ENCODE peak calls at places on chromosomes 12 and 14, in five cellular contexts. X is HCT116, D is stomach, J is upper lobe of left lung, G is GM12892. Z is an unnamed sample.

GRCh38 chr12:110750784-110751461 is 8.2 kb upstream of the PPP1CC start:
- DNase-seq in X (no peak), D (no peak), J (no peak), G (no peak), Z (no peak)

GRCh38 chr12:58833844-58834243 is 86.5 kb downstream of the LRIG3 start:
- DNase-seq in X (no peak), D (no peak), J (no peak), G (no peak), Z (no peak)

GRCh38 chr14:32225378-32225920 is 22.4 kb upstream of the RNU6-8 start:
- DNase-seq in X (no peak), D (no peak), J (no peak), G (no peak), Z (no peak)

GRCh38 chr12:88931598-88931997 is 351.3 kb upstream of the KITLG start:
- DNase-seq in X (peak; percentile 85), D (no peak), J (no peak), G (no peak), Z (no peak)

GRCh38 chr12:132305991-132306884 is 23.2 kb downstream of the GALNT9 start:
- DNase-seq in X (no peak), D (no peak), J (no peak), G (no peak), Z (no peak)

GRCh38 chr12:45216297-45216982 is 545 bp downstream of the ANO6 start:
- DNase-seq in X (no peak), D (peak; percentile 42), J (peak; percentile 69), G (peak; percentile 44), Z (no peak)

GRCh38 chr12:92342574-92342973 is 196.9 kb upstream of the BTG1 start:
- DNase-seq in X (no peak), D (no peak), J (no peak), G (no peak), Z (no peak)

GRCh38 chr14:69573205-69573840 is 1.3 kb downstream of the CCDC177 start:
- DNase-seq in X (no peak), D (no peak), J (no peak), G (no peak), Z (no peak)

GRCh38 chr14:100967178-100967577 is 63.7 kb upstream of the RTL1 start:
- DNase-seq in X (no peak), D (no peak), J (no peak), G (no peak), Z (no peak)

GRCh38 chr14:96351986-96352385 is 11.2 kb downstream of the ATG2B start:
- DNase-seq in X (no peak), D (no peak), J (no peak), G (no peak), Z (no peak)

GRCh38 chr12:93571854-93572711 is at the start of gene SOCS2:
- DNase-seq in X (no peak), D (peak; percentile 31), J (no peak), G (no peak), Z (no peak)

GRCh38 chr12:15928345-15928744 is 17.2 kb downstream of the DERA start:
- DNase-seq in X (no peak), D (no peak), J (no peak), G (no peak), Z (no peak)

GRCh38 chr12:110249716-110250225 is 31.3 kb upstream of the ATP2A2 start:
- DNase-seq in X (no peak), D (peak; percentile 45), J (no peak), G (no peak), Z (no peak)

GRCh38 chr14:52266782-52267181 is 716 bp upstream of the PTGDR start:
- DNase-seq in X (no peak), D (no peak), J (no peak), G (no peak), Z (no peak)

GRCh38 chr12:112288638-112289037 is 93.6 kb downstream of the HECTD4 start:
- DNase-seq in X (no peak), D (no peak), J (no peak), G (no peak), Z (no peak)

GRCh38 chr14:69776875-69777453 is 10.0 kb downstream of the SRSF5 start:
- DNase-seq in X (no peak), D (no peak), J (no peak), G (no peak), Z (no peak)

GRCh38 chr12:29762637-29763300 is 21.0 kb downstream of the TMTC1 start:
- DNase-seq in X (no peak), D (no peak), J (no peak), G (no peak), Z (no peak)

GRCh38 chr12:91958816-91959215 is 186.8 kb downstream of the BTG1 start:
- DNase-seq in X (no peak), D (no peak), J (no peak), G (no peak), Z (no peak)

GRCh38 chr12:116508145-116509121 is 50.7 kb upstream of the MAP1LC3B2 start:
- DNase-seq in X (no peak), D (no peak), J (peak; percentile 26), G (no peak), Z (no peak)

GRCh38 chr14:25756880-25757279 is 706.9 kb upstream of the STXBP6 start:
- DNase-seq in X (no peak), D (no peak), J (no peak), G (no peak), Z (no peak)

GRCh38 chr12:89960607-89961394 is 252.2 kb upstream of the ATP2B1 start:
- DNase-seq in X (no peak), D (no peak), J (no peak), G (no peak), Z (no peak)

GRCh38 chr14:63273091-63273490 is 45.6 kb downstream of the GPHB5 start:
- DNase-seq in X (no peak), D (no peak), J (no peak), G (no peak), Z (no peak)

GRCh38 chr12:46915082-46915481 is 89.3 kb upstream of the SLC38A4 start:
- DNase-seq in X (no peak), D (no peak), J (peak; percentile 25), G (no peak), Z (no peak)

GRCh38 chr12:76552343-76552938 is 7.1 kb downstream of the OSBPL8 start:
- DNase-seq in X (no peak), D (no peak), J (no peak), G (no peak), Z (no peak)

GRCh38 chr12:19597304-19598066 is 158.2 kb downstream of the AEBP2 start:
- DNase-seq in X (no peak), D (no peak), J (no peak), G (no peak), Z (no peak)

GRCh38 chr12:28963554-28963953 is 185.5 kb upstream of the FAR2 start:
- DNase-seq in X (peak; percentile 44), D (no peak), J (no peak), G (no peak), Z (no peak)

GRCh38 chr14:56487761-56488160 is 91.8 kb upstream of the TMEM260 start:
- DNase-seq in X (no peak), D (no peak), J (no peak), G (no peak), Z (no peak)

GRCh38 chr12:121610239-121611149 is 15.8 kb upstream of the ORAI1 start:
- DNase-seq in X (no peak), D (no peak), J (no peak), G (no peak), Z (no peak)

GRCh38 chr12:53180931-53181645 is 363 bp upstream of the CSAD start:
- DNase-seq in X (peak; percentile 44), D (peak; percentile 79), J (peak; percentile 83), G (peak; percentile 92), Z (no peak)

GRCh38 chr14:77980475-77981321 is 180.8 kb downstream of the ADCK1 start:
- DNase-seq in X (no peak), D (peak; percentile 83), J (peak; percentile 75), G (no peak), Z (no peak)

GRCh38 chr12:76219806-76220205 is 128.4 kb downstream of the BBS10 start:
- DNase-seq in X (no peak), D (no peak), J (no peak), G (no peak), Z (no peak)

GRCh38 chr14:92719890-92720323 is 28.5 kb downstream of the LGMN start:
- DNase-seq in X (no peak), D (peak; percentile 41), J (no peak), G (no peak), Z (no peak)

GRCh38 chr14:54773171-54774006 is 129.2 kb downstream of the GCH1 start:
- DNase-seq in X (peak; percentile 98), D (peak; percentile 59), J (peak; percentile 78), G (peak; percentile 54), Z (no peak)

GRCh38 chr14:54771411-54772027 is 131.1 kb downstream of the GCH1 start:
- DNase-seq in X (no peak), D (no peak), J (no peak), G (no peak), Z (no peak)

GRCh38 chr14:54774824-54775223 is 127.8 kb downstream of the GCH1 start:
- DNase-seq in X (no peak), D (no peak), J (no peak), G (no peak), Z (no peak)

GRCh38 chr14:54769955-54770863 is 132.4 kb downstream of the GCH1 start:
- DNase-seq in X (no peak), D (no peak), J (no peak), G (no peak), Z (no peak)

GRCh38 chr14:54772451-54772881 is 130.2 kb downstream of the GCH1 start:
- DNase-seq in X (no peak), D (no peak), J (no peak), G (no peak), Z (no peak)
- TF ChIP-seq POLR2AphosphoS5 in X (no peak), D (no peak), J (no peak), G (no peak), Z (no peak)

GRCh38 chr14:75002392-75003249 is at the start of gene EIF2B2:
- DNase-seq in X (peak; percentile 92), D (peak; percentile 97), J (peak; percentile 98), G (peak; percentile 87), Z (peak; percentile 96)
- TF ChIP-seq POLR2A in X (peak; percentile 6), D (no peak), J (peak; percentile 80), G (peak; percentile 83), Z (no peak)

GRCh38 chr12:7959278-7960063 is 23.5 kb upstream of the SLC2A3 start:
- DNase-seq in X (no peak), D (no peak), J (peak; percentile 83), G (no peak), Z (no peak)
- TF ChIP-seq POLR2AphosphoS5 in X (no peak), D (no peak), J (peak; percentile 29), G (no peak), Z (no peak)

DNA sequence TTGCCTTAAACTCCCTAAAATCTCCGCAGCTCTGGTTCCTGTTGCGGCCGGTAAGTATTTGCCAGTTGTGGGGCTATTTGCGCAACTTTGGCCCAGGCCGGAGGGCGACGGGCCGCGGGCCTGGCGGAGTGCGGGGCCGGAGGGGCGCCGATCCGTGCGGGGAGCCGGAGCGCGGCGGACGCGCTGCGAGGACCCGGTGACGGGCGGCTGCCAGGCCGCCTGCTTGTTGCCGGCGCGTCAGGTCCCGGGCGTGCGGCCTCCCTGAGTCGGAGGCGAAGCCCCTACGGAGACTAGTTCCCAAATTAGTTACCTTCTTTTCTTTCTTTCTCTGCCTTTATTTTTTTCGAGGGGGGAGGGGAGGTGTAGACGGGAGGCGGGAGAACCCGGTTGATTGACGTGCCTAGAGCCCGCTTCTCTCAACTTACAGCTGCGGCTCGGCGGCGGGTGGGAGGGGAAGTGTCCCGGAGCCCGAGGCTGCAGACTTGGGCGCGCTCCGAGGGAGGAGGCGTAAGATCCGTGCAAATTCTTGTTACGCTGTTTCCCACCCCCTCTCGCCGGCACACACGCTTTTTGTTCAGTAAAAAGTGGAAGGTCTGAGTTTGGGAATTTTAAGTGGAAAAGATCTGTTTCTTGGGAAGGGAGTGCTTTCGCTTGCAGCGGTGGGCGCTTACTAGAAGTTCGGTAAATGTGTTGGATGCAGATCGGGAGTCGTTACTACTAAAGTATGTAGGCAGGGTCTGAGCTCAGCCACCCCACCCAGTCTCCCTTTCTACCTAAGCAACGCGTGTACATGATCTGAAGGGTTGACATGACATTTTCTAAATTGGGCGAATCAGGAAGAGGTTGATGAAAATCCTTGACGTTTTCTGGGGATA is 564 bp downstream of the ZBTB1 start:
- DNase-seq in X (peak; percentile 58), D (peak; percentile 90), J (peak; percentile 94), G (peak; percentile 52), Z (no peak)
- TF ChIP-seq POLR2A in X (no peak), D (no peak), J (peak; percentile 0), G (peak; percentile 1), Z (peak; percentile 4)